ENCODE peak calls at places on chromosomes 13 and 19, in nine cellular contexts. D is Peyer's patch, R is prostate gland, G is mesenchymal stem cell, C is thoracic aorta, T is mammary epithelial cell, W is heart left ventricle, M is ascending aorta, E is cardiac muscle cell. B is an unnamed sample.

GRCh38 chr19:47540748-47541147 is 25.9 kb upstream of the NAPA start:
- DNase-seq in T (no peak), C (no peak), D (no peak), R (no peak), E (peak; percentile 65), G (peak; percentile 44), M (no peak), W (no peak), B (no peak)

GRCh38 chr19:13401388-13401787 is 104.9 kb downstream of the CACNA1A start:
- DNase-seq in W (no peak), E (peak; percentile 70), M (no peak), G (peak; percentile 6), D (no peak), T (peak; percentile 54), R (no peak), C (no peak), B (no peak)

GRCh38 chr19:38799104-38799503 is 10.1 kb downstream of the LGALS7B start:
- DNase-seq in E (no peak), R (no peak), G (peak; percentile 80), M (no peak), W (no peak), D (no peak), C (no peak), T (no peak), B (no peak)

GRCh38 chr19:14475251-14476073 is at the start of gene PTGER1:
- DNase-seq in E (peak; percentile 35), T (peak; percentile 31), W (no peak), C (no peak), D (no peak), M (no peak), G (peak; percentile 61), R (no peak), B (peak; percentile 88)

GRCh38 chr13:47929156-47929555 is 71.9 kb downstream of the SUCLA2 start:
- DNase-seq in R (no peak), T (no peak), W (no peak), D (no peak), G (no peak), C (no peak), E (no peak), M (no peak), B (no peak)

GRCh38 chr13:110394371-110394841 is 87.3 kb downstream of the COL4A2 start:
- DNase-seq in T (no peak), G (peak; percentile 97), M (no peak), C (no peak), W (no peak), E (no peak), R (no peak), D (no peak), B (no peak)

GRCh38 chr19:49888478-49888901 is 8.2 kb downstream of the IL4I1 start:
- DNase-seq in T (no peak), D (no peak), W (no peak), G (no peak), C (no peak), R (no peak), E (no peak), M (no peak), B (peak; percentile 75)

GRCh38 chr13:21884965-21885567 is 214.2 kb downstream of the FGF9 start:
- DNase-seq in R (no peak), T (no peak), D (no peak), C (no peak), W (no peak), M (no peak), E (no peak), G (no peak), B (no peak)

GRCh38 chr19:308471-309205 is 17.4 kb upstream of the PLPP2 start:
- DNase-seq in T (no peak), W (no peak), G (no peak), R (no peak), D (no peak), E (no peak), C (no peak), M (no peak), B (no peak)

GRCh38 chr19:307793-308420 is 16.7 kb upstream of the PLPP2 start:
- DNase-seq in M (no peak), E (no peak), D (no peak), T (no peak), W (no peak), R (no peak), G (no peak), C (no peak), B (no peak)

GRCh38 chr19:307111-307531 is 15.9 kb upstream of the PLPP2 start:
- DNase-seq in R (no peak), E (no peak), G (no peak), D (no peak), T (no peak), M (no peak), C (no peak), W (no peak), B (no peak)

GRCh38 chr19:306151-306900 is 15.1 kb upstream of the PLPP2 start:
- DNase-seq in E (no peak), C (no peak), T (no peak), M (no peak), R (no peak), D (no peak), G (no peak), W (no peak), B (no peak)

DNA sequence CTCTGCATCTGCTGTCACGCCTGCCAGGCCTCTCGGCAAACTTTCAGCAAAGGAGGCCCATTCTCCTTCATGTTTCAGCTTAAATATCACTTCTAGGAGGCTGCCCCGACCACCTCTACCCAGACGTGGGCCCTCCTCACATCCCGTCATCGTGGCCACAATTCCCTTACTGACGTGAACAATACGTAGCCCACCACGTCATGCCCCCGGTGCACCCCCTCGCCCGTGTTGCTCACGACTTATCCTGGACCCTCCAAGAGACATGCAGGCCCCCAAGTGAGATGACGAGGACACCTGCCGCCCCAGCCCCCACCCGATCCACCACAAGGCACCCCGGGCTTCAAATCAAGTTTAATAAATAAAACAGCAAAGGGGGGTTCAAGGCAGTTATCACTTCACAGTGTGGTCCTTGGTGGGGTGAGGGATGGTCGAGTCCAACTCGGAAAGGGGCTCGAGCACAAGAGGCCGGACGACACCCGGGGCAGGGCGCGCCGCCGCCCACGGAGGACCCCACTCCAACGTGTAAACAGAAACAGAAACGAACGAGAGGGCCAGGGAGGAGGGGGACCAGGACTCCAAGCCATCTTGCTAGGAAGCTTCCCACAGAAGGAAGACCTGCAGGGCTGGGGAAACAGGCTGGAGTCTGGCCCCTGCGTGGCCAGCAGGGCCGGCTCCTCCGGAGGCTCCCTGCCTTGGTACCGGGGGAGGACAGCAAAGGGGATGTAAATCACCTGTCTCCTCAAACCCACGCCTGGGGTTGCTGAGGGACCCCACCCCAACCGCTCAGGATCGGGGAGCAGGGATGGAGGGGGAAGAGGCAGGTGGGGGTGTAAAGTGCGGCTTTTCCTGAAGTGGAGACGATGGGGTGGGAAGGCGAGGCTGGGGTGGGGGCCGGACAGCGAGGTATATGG is 14.3 kb upstream of the PLPP2 start:
- DNase-seq in C (no peak), D (no peak), G (no peak), W (no peak), R (no peak), M (no peak), E (no peak), T (no peak), B (no peak)
- H3K27me3 ChIP-seq in C (no peaks in the 10 kb centered on the region), D (no peaks in the 10 kb centered on the region), G (no peaks in the 10 kb centered on the region), W (no peaks in the 10 kb centered on the region), R (no peaks in the 10 kb centered on the region), M (no peaks in the 10 kb centered on the region), E (no peaks in the 10 kb centered on the region), T (no peaks in the 10 kb centered on the region), B (no peaks in the 10 kb centered on the region)

DNA sequence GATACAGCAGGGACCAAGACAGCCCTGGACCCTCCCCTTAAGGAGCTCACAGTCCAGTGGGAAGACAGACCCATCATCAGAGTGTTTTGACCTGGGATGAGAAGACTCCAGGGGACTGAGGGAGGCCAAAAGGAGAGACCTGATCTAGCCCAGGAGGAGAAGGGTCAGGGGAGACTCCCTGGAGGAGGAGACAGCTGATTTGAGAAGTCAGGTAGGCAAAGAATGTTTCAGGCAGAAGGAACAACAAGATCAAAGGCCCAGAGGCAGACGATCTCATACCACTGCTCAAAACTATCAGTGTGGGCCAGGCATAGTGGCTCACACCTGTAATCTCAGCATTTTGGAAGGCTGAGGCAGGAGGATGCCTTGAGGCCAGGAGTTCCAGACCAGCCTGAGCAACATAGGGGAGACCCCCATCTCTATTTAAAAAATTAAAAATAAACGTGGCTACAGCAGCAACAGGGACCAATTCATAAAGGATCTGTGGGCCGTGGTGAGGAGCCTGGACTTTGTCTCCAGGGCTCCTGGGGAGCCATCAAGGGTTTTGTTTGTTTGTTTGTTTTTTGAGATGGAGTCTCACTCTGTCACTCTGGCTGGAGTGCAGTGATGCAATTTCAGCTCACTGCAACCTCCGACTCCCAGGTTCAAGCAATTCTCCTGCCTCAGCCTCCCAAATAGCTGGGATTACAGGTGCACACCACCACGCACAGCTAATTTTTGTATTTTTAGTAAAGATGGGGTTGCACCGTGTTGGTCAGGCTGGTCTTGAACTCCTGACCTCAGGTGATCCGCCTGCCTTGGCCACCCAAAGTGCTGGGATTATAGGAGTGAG is 2.2 kb upstream of the COX6B1 start:
- DNase-seq in R (no peak), D (no peak), E (no peak), W (no peak), T (no peak), G (no peak), M (no peak), C (no peak), B (no peak)
- H3K27ac ChIP-seq in R (peak overlapping the region; percentile 87), D (no peak overlapping the region), E (no peak overlapping the region), W (no peak overlapping the region), T (no peak overlapping the region), G (no peak overlapping the region), M (peak overlapping the region; percentile 91), C (peak overlapping the region; percentile 88), B (peak overlapping the region; percentile 89)

GRCh38 chr13:27641711-27642502 is 20.2 kb downstream of the POLR1D start:
- DNase-seq in W (no peak), T (no peak), D (no peak), G (no peak), C (no peak), E (no peak), M (no peak), R (no peak), B (no peak)

GRCh38 chr13:27638521-27638920 is 16.8 kb downstream of the POLR1D start:
- DNase-seq in W (no peak), M (no peak), T (no peak), C (no peak), E (peak; percentile 28), G (peak; percentile 26), R (no peak), D (no peak), B (no peak)

GRCh38 chr13:27643334-27644158 is 21.9 kb downstream of the POLR1D start:
- DNase-seq in T (peak; percentile 34), M (no peak), W (no peak), D (no peak), G (no peak), C (no peak), R (no peak), E (no peak), B (no peak)

GRCh38 chr13:27639186-27639585 is 17.5 kb downstream of the POLR1D start:
- DNase-seq in D (no peak), M (no peak), E (no peak), G (no peak), T (no peak), W (no peak), R (no peak), C (no peak), B (no peak)

DNA sequence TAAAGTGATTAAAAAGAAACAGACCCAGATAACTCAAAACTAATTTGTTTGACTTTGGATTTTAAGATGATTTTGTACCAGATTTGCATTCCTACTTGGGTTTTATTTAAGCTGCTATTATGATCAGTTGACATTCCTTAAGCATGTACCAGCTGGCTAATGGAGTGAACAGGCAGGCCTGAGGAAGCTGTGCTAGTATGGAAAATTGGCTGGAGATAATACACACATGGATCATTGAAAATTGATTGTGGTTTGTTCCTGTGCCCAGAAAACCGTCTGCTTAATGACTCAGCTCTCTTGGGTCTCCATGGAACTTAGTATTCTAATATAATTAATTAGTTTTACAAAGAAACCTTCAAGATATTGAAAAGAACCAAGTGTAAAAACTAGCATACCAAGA is 22.6 kb downstream of the POLR1D start:
- DNase-seq in R (peak; percentile 18), T (peak; percentile 69), M (no peak), W (no peak), D (no peak), E (peak; percentile 76), G (peak; percentile 58), C (no peak), B (no peak)
- H3K4me3 ChIP-seq in R (no peak overlapping the region), T (no peak overlapping the region), M (no peak overlapping the region), W (no peak overlapping the region), D (no peak overlapping the region), E (no peak overlapping the region), G (no peak overlapping the region), C (no peak overlapping the region), B (no peak overlapping the region)

GRCh38 chr19:3302755-3303154 is 63.6 kb upstream of the NFIC start:
- DNase-seq in W (no peak), G (no peak), T (no peak), R (no peak), C (no peak), E (no peak), D (no peak), M (no peak), B (no peak)
- H3K27me3 ChIP-seq in W (no peaks in the 10 kb centered on the region), G (peaks cover 39% of the 10 kb centered on the region), T (no peaks in the 10 kb centered on the region), R (no peaks in the 10 kb centered on the region), C (no peaks in the 10 kb centered on the region), E (no peaks in the 10 kb centered on the region), D (no peaks in the 10 kb centered on the region), M (peaks cover 4% of the 10 kb centered on the region), B (no peaks in the 10 kb centered on the region)